ENCODE peak calls at places on chromosomes 13 and 19, in five cellular contexts. One of them, this sample, is unnamed.

GRCh38 chr19:56121180-56122167 is at the start of gene ZNF787:
- DNase-seq in stimulated activated CD8-positive, alpha-beta memory T cell treated with anti-CD3 and anti-CD28 coated beads, Interleukin-15, amount 100 ng/mL, for 24 hours: peak
- DNase-seq in NCI-H1105 treated with DMSO at 0.1 percent for 48 hours: peak
- DNase-seq in activated CD4-positive, alpha-beta memory T cell treated with anti-CD3 and anti-CD28 coated beads, Interleukin-2, amount 10 ng/mL, durations not matched to agents 7 days and 5 days: peak
- DNase-seq in HuH-7: peak
- DNase-seq in this sample: peak

GRCh38 chr13:99416411-99417121 is 84.7 kb upstream of the TM9SF2 start:
- DNase-seq in stimulated activated CD8-positive, alpha-beta memory T cell treated with anti-CD3 and anti-CD28 coated beads, Interleukin-15, amount 100 ng/mL, for 24 hours: no peak
- DNase-seq in activated CD4-positive, alpha-beta memory T cell treated with anti-CD3 and anti-CD28 coated beads, Interleukin-2, amount 10 ng/mL, durations not matched to agents 7 days and 5 days: no peak
- DNase-seq in HuH-7: no peak
- DNase-seq in NCI-H1105 treated with DMSO at 0.1 percent for 48 hours: no peak
- DNase-seq in this sample: no peak

GRCh38 chr19:2511991-2512390 is 36.1 kb downstream of the GADD45B start:
- DNase-seq in stimulated activated CD8-positive, alpha-beta memory T cell treated with anti-CD3 and anti-CD28 coated beads, Interleukin-15, amount 100 ng/mL, for 24 hours: no peak
- DNase-seq in NCI-H1105 treated with DMSO at 0.1 percent for 48 hours: no peak
- DNase-seq in HuH-7: no peak
- DNase-seq in activated CD4-positive, alpha-beta memory T cell treated with anti-CD3 and anti-CD28 coated beads, Interleukin-2, amount 10 ng/mL, durations not matched to agents 7 days and 5 days: no peak
- DNase-seq in this sample: no peak

GRCh38 chr19:37218592-37218935 is 550 bp downstream of the ZNF383 start:
- DNase-seq in NCI-H1105 treated with DMSO at 0.1 percent for 48 hours: no peak
- DNase-seq in stimulated activated CD8-positive, alpha-beta memory T cell treated with anti-CD3 and anti-CD28 coated beads, Interleukin-15, amount 100 ng/mL, for 24 hours: no peak
- DNase-seq in HuH-7: no peak
- DNase-seq in activated CD4-positive, alpha-beta memory T cell treated with anti-CD3 and anti-CD28 coated beads, Interleukin-2, amount 10 ng/mL, durations not matched to agents 7 days and 5 days: no peak
- DNase-seq in this sample: no peak

GRCh38 chr19:49441210-49441959 is at the start of gene SLC17A7:
- DNase-seq in HuH-7: peak
- DNase-seq in NCI-H1105 treated with DMSO at 0.1 percent for 48 hours: peak
- DNase-seq in activated CD4-positive, alpha-beta memory T cell treated with anti-CD3 and anti-CD28 coated beads, Interleukin-2, amount 10 ng/mL, durations not matched to agents 7 days and 5 days: peak
- DNase-seq in stimulated activated CD8-positive, alpha-beta memory T cell treated with anti-CD3 and anti-CD28 coated beads, Interleukin-15, amount 100 ng/mL, for 24 hours: no peak
- DNase-seq in this sample: peak

GRCh38 chr13:47146136-47146535 is 249.3 kb upstream of the HTR2A start:
- DNase-seq in NCI-H1105 treated with DMSO at 0.1 percent for 48 hours: no peak
- DNase-seq in stimulated activated CD8-positive, alpha-beta memory T cell treated with anti-CD3 and anti-CD28 coated beads, Interleukin-15, amount 100 ng/mL, for 24 hours: no peak
- DNase-seq in activated CD4-positive, alpha-beta memory T cell treated with anti-CD3 and anti-CD28 coated beads, Interleukin-2, amount 10 ng/mL, durations not matched to agents 7 days and 5 days: no peak
- DNase-seq in HuH-7: no peak
- DNase-seq in this sample: no peak

GRCh38 chr13:27712421-27712820 is 79.9 kb upstream of the GSX1 start:
- DNase-seq in NCI-H1105 treated with DMSO at 0.1 percent for 48 hours: no peak
- DNase-seq in activated CD4-positive, alpha-beta memory T cell treated with anti-CD3 and anti-CD28 coated beads, Interleukin-2, amount 10 ng/mL, durations not matched to agents 7 days and 5 days: no peak
- DNase-seq in HuH-7: peak
- DNase-seq in stimulated activated CD8-positive, alpha-beta memory T cell treated with anti-CD3 and anti-CD28 coated beads, Interleukin-15, amount 100 ng/mL, for 24 hours: no peak
- DNase-seq in this sample: no peak

GRCh38 chr19:18649371-18650047 is 12.7 kb downstream of the KLHL26 start:
- DNase-seq in NCI-H1105 treated with DMSO at 0.1 percent for 48 hours: no peak
- DNase-seq in HuH-7: no peak
- DNase-seq in activated CD4-positive, alpha-beta memory T cell treated with anti-CD3 and anti-CD28 coated beads, Interleukin-2, amount 10 ng/mL, durations not matched to agents 7 days and 5 days: no peak
- DNase-seq in stimulated activated CD8-positive, alpha-beta memory T cell treated with anti-CD3 and anti-CD28 coated beads, Interleukin-15, amount 100 ng/mL, for 24 hours: no peak
- DNase-seq in this sample: peak

GRCh38 chr13:60514891-60515290 is 117.9 kb downstream of the TDRD3 start:
- DNase-seq in stimulated activated CD8-positive, alpha-beta memory T cell treated with anti-CD3 and anti-CD28 coated beads, Interleukin-15, amount 100 ng/mL, for 24 hours: no peak
- DNase-seq in HuH-7: no peak
- DNase-seq in NCI-H1105 treated with DMSO at 0.1 percent for 48 hours: no peak
- DNase-seq in activated CD4-positive, alpha-beta memory T cell treated with anti-CD3 and anti-CD28 coated beads, Interleukin-2, amount 10 ng/mL, durations not matched to agents 7 days and 5 days: no peak
- DNase-seq in this sample: no peak

GRCh38 chr19:18014197-18014596 is 6.2 kb downstream of the ARRDC2 start:
- DNase-seq in stimulated activated CD8-positive, alpha-beta memory T cell treated with anti-CD3 and anti-CD28 coated beads, Interleukin-15, amount 100 ng/mL, for 24 hours: no peak
- DNase-seq in activated CD4-positive, alpha-beta memory T cell treated with anti-CD3 and anti-CD28 coated beads, Interleukin-2, amount 10 ng/mL, durations not matched to agents 7 days and 5 days: no peak
- DNase-seq in NCI-H1105 treated with DMSO at 0.1 percent for 48 hours: no peak
- DNase-seq in HuH-7: no peak
- DNase-seq in this sample: no peak

GRCh38 chr19:2628597-2628996 is 73.9 kb downstream of the GNG7 start:
- DNase-seq in NCI-H1105 treated with DMSO at 0.1 percent for 48 hours: no peak
- DNase-seq in stimulated activated CD8-positive, alpha-beta memory T cell treated with anti-CD3 and anti-CD28 coated beads, Interleukin-15, amount 100 ng/mL, for 24 hours: no peak
- DNase-seq in HuH-7: no peak
- DNase-seq in activated CD4-positive, alpha-beta memory T cell treated with anti-CD3 and anti-CD28 coated beads, Interleukin-2, amount 10 ng/mL, durations not matched to agents 7 days and 5 days: no peak
- DNase-seq in this sample: no peak

GRCh38 chr13:108859202-108860012 is 230.0 kb downstream of the MYO16 start:
- DNase-seq in stimulated activated CD8-positive, alpha-beta memory T cell treated with anti-CD3 and anti-CD28 coated beads, Interleukin-15, amount 100 ng/mL, for 24 hours: no peak
- DNase-seq in NCI-H1105 treated with DMSO at 0.1 percent for 48 hours: peak
- DNase-seq in HuH-7: no peak
- DNase-seq in activated CD4-positive, alpha-beta memory T cell treated with anti-CD3 and anti-CD28 coated beads, Interleukin-2, amount 10 ng/mL, durations not matched to agents 7 days and 5 days: no peak
- DNase-seq in this sample: no peak

GRCh38 chr19:49343127-49343526 is 7.9 kb downstream of the CD37 start:
- DNase-seq in activated CD4-positive, alpha-beta memory T cell treated with anti-CD3 and anti-CD28 coated beads, Interleukin-2, amount 10 ng/mL, durations not matched to agents 7 days and 5 days: no peak
- DNase-seq in HuH-7: no peak
- DNase-seq in stimulated activated CD8-positive, alpha-beta memory T cell treated with anti-CD3 and anti-CD28 coated beads, Interleukin-15, amount 100 ng/mL, for 24 hours: no peak
- DNase-seq in NCI-H1105 treated with DMSO at 0.1 percent for 48 hours: no peak
- DNase-seq in this sample: no peak

GRCh38 chr19:49492573-49493411 is 3.4 kb upstream of the RPS11 start:
- DNase-seq in stimulated activated CD8-positive, alpha-beta memory T cell treated with anti-CD3 and anti-CD28 coated beads, Interleukin-15, amount 100 ng/mL, for 24 hours: no peak
- DNase-seq in NCI-H1105 treated with DMSO at 0.1 percent for 48 hours: peak
- DNase-seq in HuH-7: no peak
- DNase-seq in activated CD4-positive, alpha-beta memory T cell treated with anti-CD3 and anti-CD28 coated beads, Interleukin-2, amount 10 ng/mL, durations not matched to agents 7 days and 5 days: no peak
- DNase-seq in this sample: no peak

GRCh38 chr19:10760268-10760944 is 42.5 kb downstream of the DNM2 start:
- DNase-seq in HuH-7: no peak
- DNase-seq in activated CD4-positive, alpha-beta memory T cell treated with anti-CD3 and anti-CD28 coated beads, Interleukin-2, amount 10 ng/mL, durations not matched to agents 7 days and 5 days: peak
- DNase-seq in NCI-H1105 treated with DMSO at 0.1 percent for 48 hours: no peak
- DNase-seq in stimulated activated CD8-positive, alpha-beta memory T cell treated with anti-CD3 and anti-CD28 coated beads, Interleukin-15, amount 100 ng/mL, for 24 hours: no peak
- DNase-seq in this sample: no peak

GRCh38 chr19:51602189-51602854 is 27.9 kb downstream of the SIGLEC5 start:
- DNase-seq in stimulated activated CD8-positive, alpha-beta memory T cell treated with anti-CD3 and anti-CD28 coated beads, Interleukin-15, amount 100 ng/mL, for 24 hours: no peak
- DNase-seq in NCI-H1105 treated with DMSO at 0.1 percent for 48 hours: no peak
- DNase-seq in activated CD4-positive, alpha-beta memory T cell treated with anti-CD3 and anti-CD28 coated beads, Interleukin-2, amount 10 ng/mL, durations not matched to agents 7 days and 5 days: no peak
- DNase-seq in HuH-7: no peak
- DNase-seq in this sample: no peak

GRCh38 chr19:5498817-5499535 is 43.8 kb downstream of the ZNRF4 start:
- DNase-seq in HuH-7: no peak
- DNase-seq in stimulated activated CD8-positive, alpha-beta memory T cell treated with anti-CD3 and anti-CD28 coated beads, Interleukin-15, amount 100 ng/mL, for 24 hours: no peak
- DNase-seq in activated CD4-positive, alpha-beta memory T cell treated with anti-CD3 and anti-CD28 coated beads, Interleukin-2, amount 10 ng/mL, durations not matched to agents 7 days and 5 days: no peak
- DNase-seq in NCI-H1105 treated with DMSO at 0.1 percent for 48 hours: no peak
- DNase-seq in this sample: peak

GRCh38 chr19:4896372-4896771 is 6.3 kb downstream of the ARRDC5 start:
- DNase-seq in HuH-7: no peak
- DNase-seq in activated CD4-positive, alpha-beta memory T cell treated with anti-CD3 and anti-CD28 coated beads, Interleukin-2, amount 10 ng/mL, durations not matched to agents 7 days and 5 days: no peak
- DNase-seq in NCI-H1105 treated with DMSO at 0.1 percent for 48 hours: no peak
- DNase-seq in stimulated activated CD8-positive, alpha-beta memory T cell treated with anti-CD3 and anti-CD28 coated beads, Interleukin-15, amount 100 ng/mL, for 24 hours: no peak
- DNase-seq in this sample: no peak

GRCh38 chr13:23141964-23142363 is 38.8 kb upstream of the SGCG start:
- DNase-seq in activated CD4-positive, alpha-beta memory T cell treated with anti-CD3 and anti-CD28 coated beads, Interleukin-2, amount 10 ng/mL, durations not matched to agents 7 days and 5 days: no peak
- DNase-seq in stimulated activated CD8-positive, alpha-beta memory T cell treated with anti-CD3 and anti-CD28 coated beads, Interleukin-15, amount 100 ng/mL, for 24 hours: no peak
- DNase-seq in NCI-H1105 treated with DMSO at 0.1 percent for 48 hours: no peak
- DNase-seq in HuH-7: no peak
- DNase-seq in this sample: no peak

GRCh38 chr13:59641758-59642157 is 522.0 kb downstream of the DIAPH3 start:
- DNase-seq in HuH-7: no peak
- DNase-seq in stimulated activated CD8-positive, alpha-beta memory T cell treated with anti-CD3 and anti-CD28 coated beads, Interleukin-15, amount 100 ng/mL, for 24 hours: no peak
- DNase-seq in NCI-H1105 treated with DMSO at 0.1 percent for 48 hours: no peak
- DNase-seq in activated CD4-positive, alpha-beta memory T cell treated with anti-CD3 and anti-CD28 coated beads, Interleukin-2, amount 10 ng/mL, durations not matched to agents 7 days and 5 days: no peak
- DNase-seq in this sample: no peak

GRCh38 chr13:41561179-41561578 is 103.8 kb downstream of the RGCC start:
- DNase-seq in activated CD4-positive, alpha-beta memory T cell treated with anti-CD3 and anti-CD28 coated beads, Interleukin-2, amount 10 ng/mL, durations not matched to agents 7 days and 5 days: no peak
- DNase-seq in stimulated activated CD8-positive, alpha-beta memory T cell treated with anti-CD3 and anti-CD28 coated beads, Interleukin-15, amount 100 ng/mL, for 24 hours: no peak
- DNase-seq in HuH-7: no peak
- DNase-seq in NCI-H1105 treated with DMSO at 0.1 percent for 48 hours: no peak
- DNase-seq in this sample: no peak